ENCODE peak calls at places on chromosomes 3 and 15, in ten cellular contexts. One of them, this sample, is unnamed.

GRCh38 chr15:56672721-56673120 is 60.6 kb downstream of the ZNF280D start:
- DNase-seq in CD8-positive, alpha-beta memory T cell: no peak
- DNase-seq in kidney epithelial cell: no peak
- DNase-seq in stimulated activated CD8-positive, alpha-beta memory T cell treated with anti-CD3 and anti-CD28 coated beads, Interleukin-15, amount 100 ng/mL, for 24 hours: no peak
- DNase-seq in stimulated activated naive CD8-positive, alpha-beta T cell treated with anti-CD3 and anti-CD28 coated beads, Interleukin-15, Interleukin-2, amounts not matched to agents 100 U/mL and 50 U/mL, for 24 hours: no peak
- DNase-seq in HTR-8/SVneo: no peak
- DNase-seq in stimulated activated CD4-positive, alpha-beta T cell treated with anti-CD3 and anti-CD28 coated beads, Interleukin-4, amount 100 ng/mL, for 1 hour: no peak
- DNase-seq in iris pigment epithelial cell: peak; percentile 88
- DNase-seq in effector memory CD8-positive, alpha-beta T cell: no peak
- DNase-seq in mucosa of gallbladder: no peak
- DNase-seq in this sample: no peak

GRCh38 chr15:90664650-90665287 is 52.4 kb upstream of the BLM start:
- DNase-seq in stimulated activated naive CD8-positive, alpha-beta T cell treated with anti-CD3 and anti-CD28 coated beads, Interleukin-15, Interleukin-2, amounts not matched to agents 100 U/mL and 50 U/mL, for 24 hours: no peak
- DNase-seq in kidney epithelial cell: no peak
- DNase-seq in CD8-positive, alpha-beta memory T cell: no peak
- DNase-seq in HTR-8/SVneo: no peak
- DNase-seq in mucosa of gallbladder: no peak
- DNase-seq in stimulated activated CD8-positive, alpha-beta memory T cell treated with anti-CD3 and anti-CD28 coated beads, Interleukin-15, amount 100 ng/mL, for 24 hours: no peak
- DNase-seq in iris pigment epithelial cell: peak; percentile 44
- DNase-seq in stimulated activated CD4-positive, alpha-beta T cell treated with anti-CD3 and anti-CD28 coated beads, Interleukin-4, amount 100 ng/mL, for 1 hour: no peak
- DNase-seq in effector memory CD8-positive, alpha-beta T cell: no peak
- DNase-seq in this sample: no peak

GRCh38 chr3:20669675-20670074 is 483.7 kb upstream of the SGO1 start:
- DNase-seq in CD8-positive, alpha-beta memory T cell: no peak
- DNase-seq in HTR-8/SVneo: no peak
- DNase-seq in mucosa of gallbladder: no peak
- DNase-seq in stimulated activated CD8-positive, alpha-beta memory T cell treated with anti-CD3 and anti-CD28 coated beads, Interleukin-15, amount 100 ng/mL, for 24 hours: no peak
- DNase-seq in stimulated activated CD4-positive, alpha-beta T cell treated with anti-CD3 and anti-CD28 coated beads, Interleukin-4, amount 100 ng/mL, for 1 hour: no peak
- DNase-seq in stimulated activated naive CD8-positive, alpha-beta T cell treated with anti-CD3 and anti-CD28 coated beads, Interleukin-15, Interleukin-2, amounts not matched to agents 100 U/mL and 50 U/mL, for 24 hours: no peak
- DNase-seq in effector memory CD8-positive, alpha-beta T cell: no peak
- DNase-seq in iris pigment epithelial cell: no peak
- DNase-seq in kidney epithelial cell: no peak
- DNase-seq in this sample: no peak

GRCh38 chr3:102036472-102036871 is 187.2 kb downstream of the NFKBIZ start:
- DNase-seq in CD8-positive, alpha-beta memory T cell: no peak
- DNase-seq in stimulated activated naive CD8-positive, alpha-beta T cell treated with anti-CD3 and anti-CD28 coated beads, Interleukin-15, Interleukin-2, amounts not matched to agents 100 U/mL and 50 U/mL, for 24 hours: no peak
- DNase-seq in HTR-8/SVneo: no peak
- DNase-seq in mucosa of gallbladder: no peak
- DNase-seq in stimulated activated CD4-positive, alpha-beta T cell treated with anti-CD3 and anti-CD28 coated beads, Interleukin-4, amount 100 ng/mL, for 1 hour: no peak
- DNase-seq in effector memory CD8-positive, alpha-beta T cell: no peak
- DNase-seq in iris pigment epithelial cell: no peak
- DNase-seq in stimulated activated CD8-positive, alpha-beta memory T cell treated with anti-CD3 and anti-CD28 coated beads, Interleukin-15, amount 100 ng/mL, for 24 hours: no peak
- DNase-seq in kidney epithelial cell: no peak
- DNase-seq in this sample: no peak

GRCh38 chr15:76163429-76164020 is 103.7 kb downstream of the TMEM266 start:
- DNase-seq in kidney epithelial cell: no peak
- DNase-seq in stimulated activated naive CD8-positive, alpha-beta T cell treated with anti-CD3 and anti-CD28 coated beads, Interleukin-15, Interleukin-2, amounts not matched to agents 100 U/mL and 50 U/mL, for 24 hours: no peak
- DNase-seq in stimulated activated CD8-positive, alpha-beta memory T cell treated with anti-CD3 and anti-CD28 coated beads, Interleukin-15, amount 100 ng/mL, for 24 hours: no peak
- DNase-seq in HTR-8/SVneo: no peak
- DNase-seq in mucosa of gallbladder: peak; percentile 42
- DNase-seq in effector memory CD8-positive, alpha-beta T cell: no peak
- DNase-seq in stimulated activated CD4-positive, alpha-beta T cell treated with anti-CD3 and anti-CD28 coated beads, Interleukin-4, amount 100 ng/mL, for 1 hour: no peak
- DNase-seq in CD8-positive, alpha-beta memory T cell: no peak
- DNase-seq in iris pigment epithelial cell: peak; percentile 89
- DNase-seq in this sample: no peak

GRCh38 chr15:72155021-72155621 is 36.9 kb downstream of the SENP8 start:
- DNase-seq in stimulated activated naive CD8-positive, alpha-beta T cell treated with anti-CD3 and anti-CD28 coated beads, Interleukin-15, Interleukin-2, amounts not matched to agents 100 U/mL and 50 U/mL, for 24 hours: no peak
- DNase-seq in iris pigment epithelial cell: peak; percentile 5
- DNase-seq in stimulated activated CD8-positive, alpha-beta memory T cell treated with anti-CD3 and anti-CD28 coated beads, Interleukin-15, amount 100 ng/mL, for 24 hours: no peak
- DNase-seq in stimulated activated CD4-positive, alpha-beta T cell treated with anti-CD3 and anti-CD28 coated beads, Interleukin-4, amount 100 ng/mL, for 1 hour: no peak
- DNase-seq in CD8-positive, alpha-beta memory T cell: no peak
- DNase-seq in kidney epithelial cell: peak; percentile 71
- DNase-seq in mucosa of gallbladder: peak; percentile 86
- DNase-seq in effector memory CD8-positive, alpha-beta T cell: no peak
- DNase-seq in HTR-8/SVneo: peak; percentile 36
- DNase-seq in this sample: no peak

GRCh38 chr15:59917504-59918157 is 86.5 kb upstream of the FOXB1 start:
- DNase-seq in iris pigment epithelial cell: peak; percentile 41
- DNase-seq in stimulated activated CD4-positive, alpha-beta T cell treated with anti-CD3 and anti-CD28 coated beads, Interleukin-4, amount 100 ng/mL, for 1 hour: peak; percentile 67
- DNase-seq in kidney epithelial cell: no peak
- DNase-seq in effector memory CD8-positive, alpha-beta T cell: peak; percentile 46
- DNase-seq in stimulated activated naive CD8-positive, alpha-beta T cell treated with anti-CD3 and anti-CD28 coated beads, Interleukin-15, Interleukin-2, amounts not matched to agents 100 U/mL and 50 U/mL, for 24 hours: peak; percentile 82
- DNase-seq in HTR-8/SVneo: peak; percentile 55
- DNase-seq in mucosa of gallbladder: peak; percentile 67
- DNase-seq in CD8-positive, alpha-beta memory T cell: peak; percentile 25
- DNase-seq in stimulated activated CD8-positive, alpha-beta memory T cell treated with anti-CD3 and anti-CD28 coated beads, Interleukin-15, amount 100 ng/mL, for 24 hours: peak; percentile 30
- DNase-seq in this sample: peak; percentile 56

GRCh38 chr3:185713015-185713414 is 111.8 kb downstream of the IGF2BP2 start:
- DNase-seq in stimulated activated naive CD8-positive, alpha-beta T cell treated with anti-CD3 and anti-CD28 coated beads, Interleukin-15, Interleukin-2, amounts not matched to agents 100 U/mL and 50 U/mL, for 24 hours: no peak
- DNase-seq in iris pigment epithelial cell: no peak
- DNase-seq in effector memory CD8-positive, alpha-beta T cell: no peak
- DNase-seq in stimulated activated CD4-positive, alpha-beta T cell treated with anti-CD3 and anti-CD28 coated beads, Interleukin-4, amount 100 ng/mL, for 1 hour: no peak
- DNase-seq in kidney epithelial cell: no peak
- DNase-seq in HTR-8/SVneo: no peak
- DNase-seq in mucosa of gallbladder: no peak
- DNase-seq in CD8-positive, alpha-beta memory T cell: no peak
- DNase-seq in stimulated activated CD8-positive, alpha-beta memory T cell treated with anti-CD3 and anti-CD28 coated beads, Interleukin-15, amount 100 ng/mL, for 24 hours: no peak
- DNase-seq in this sample: no peak

GRCh38 chr3:135803291-135803690 is 162.2 kb upstream of the PPP2R3A start:
- DNase-seq in kidney epithelial cell: no peak
- DNase-seq in iris pigment epithelial cell: no peak
- DNase-seq in HTR-8/SVneo: no peak
- DNase-seq in stimulated activated CD4-positive, alpha-beta T cell treated with anti-CD3 and anti-CD28 coated beads, Interleukin-4, amount 100 ng/mL, for 1 hour: no peak
- DNase-seq in CD8-positive, alpha-beta memory T cell: no peak
- DNase-seq in stimulated activated naive CD8-positive, alpha-beta T cell treated with anti-CD3 and anti-CD28 coated beads, Interleukin-15, Interleukin-2, amounts not matched to agents 100 U/mL and 50 U/mL, for 24 hours: no peak
- DNase-seq in stimulated activated CD8-positive, alpha-beta memory T cell treated with anti-CD3 and anti-CD28 coated beads, Interleukin-15, amount 100 ng/mL, for 24 hours: no peak
- DNase-seq in mucosa of gallbladder: no peak
- DNase-seq in effector memory CD8-positive, alpha-beta T cell: no peak
- DNase-seq in this sample: no peak

GRCh38 chr15:63299981-63300575 is 22.7 kb downstream of the APH1B start:
- DNase-seq in kidney epithelial cell: no peak
- DNase-seq in stimulated activated naive CD8-positive, alpha-beta T cell treated with anti-CD3 and anti-CD28 coated beads, Interleukin-15, Interleukin-2, amounts not matched to agents 100 U/mL and 50 U/mL, for 24 hours: no peak
- DNase-seq in mucosa of gallbladder: no peak
- DNase-seq in effector memory CD8-positive, alpha-beta T cell: no peak
- DNase-seq in stimulated activated CD4-positive, alpha-beta T cell treated with anti-CD3 and anti-CD28 coated beads, Interleukin-4, amount 100 ng/mL, for 1 hour: no peak
- DNase-seq in CD8-positive, alpha-beta memory T cell: no peak
- DNase-seq in stimulated activated CD8-positive, alpha-beta memory T cell treated with anti-CD3 and anti-CD28 coated beads, Interleukin-15, amount 100 ng/mL, for 24 hours: no peak
- DNase-seq in iris pigment epithelial cell: no peak
- DNase-seq in HTR-8/SVneo: no peak
- DNase-seq in this sample: no peak

GRCh38 chr3:158659454-158660237 is 12.8 kb downstream of the LXN start:
- DNase-seq in kidney epithelial cell: no peak
- DNase-seq in iris pigment epithelial cell: peak; percentile 80
- DNase-seq in mucosa of gallbladder: peak; percentile 51
- DNase-seq in CD8-positive, alpha-beta memory T cell: no peak
- DNase-seq in stimulated activated CD8-positive, alpha-beta memory T cell treated with anti-CD3 and anti-CD28 coated beads, Interleukin-15, amount 100 ng/mL, for 24 hours: no peak
- DNase-seq in stimulated activated CD4-positive, alpha-beta T cell treated with anti-CD3 and anti-CD28 coated beads, Interleukin-4, amount 100 ng/mL, for 1 hour: peak; percentile 33
- DNase-seq in HTR-8/SVneo: peak; percentile 57
- DNase-seq in stimulated activated naive CD8-positive, alpha-beta T cell treated with anti-CD3 and anti-CD28 coated beads, Interleukin-15, Interleukin-2, amounts not matched to agents 100 U/mL and 50 U/mL, for 24 hours: peak; percentile 52
- DNase-seq in effector memory CD8-positive, alpha-beta T cell: peak; percentile 38
- DNase-seq in this sample: no peak

GRCh38 chr15:78364233-78364632 is 24.1 kb downstream of the CRABP1 start:
- DNase-seq in stimulated activated CD8-positive, alpha-beta memory T cell treated with anti-CD3 and anti-CD28 coated beads, Interleukin-15, amount 100 ng/mL, for 24 hours: no peak
- DNase-seq in stimulated activated CD4-positive, alpha-beta T cell treated with anti-CD3 and anti-CD28 coated beads, Interleukin-4, amount 100 ng/mL, for 1 hour: no peak
- DNase-seq in HTR-8/SVneo: no peak
- DNase-seq in mucosa of gallbladder: no peak
- DNase-seq in stimulated activated naive CD8-positive, alpha-beta T cell treated with anti-CD3 and anti-CD28 coated beads, Interleukin-15, Interleukin-2, amounts not matched to agents 100 U/mL and 50 U/mL, for 24 hours: no peak
- DNase-seq in iris pigment epithelial cell: no peak
- DNase-seq in kidney epithelial cell: no peak
- DNase-seq in effector memory CD8-positive, alpha-beta T cell: no peak
- DNase-seq in CD8-positive, alpha-beta memory T cell: no peak
- DNase-seq in this sample: no peak

GRCh38 chr15:96338772-96339661 is 8.5 kb downstream of the NR2F2 start:
- DNase-seq in stimulated activated CD4-positive, alpha-beta T cell treated with anti-CD3 and anti-CD28 coated beads, Interleukin-4, amount 100 ng/mL, for 1 hour: no peak
- DNase-seq in kidney epithelial cell: no peak
- DNase-seq in mucosa of gallbladder: peak; percentile 41
- DNase-seq in HTR-8/SVneo: no peak
- DNase-seq in stimulated activated CD8-positive, alpha-beta memory T cell treated with anti-CD3 and anti-CD28 coated beads, Interleukin-15, amount 100 ng/mL, for 24 hours: no peak
- DNase-seq in iris pigment epithelial cell: peak; percentile 38
- DNase-seq in CD8-positive, alpha-beta memory T cell: no peak
- DNase-seq in stimulated activated naive CD8-positive, alpha-beta T cell treated with anti-CD3 and anti-CD28 coated beads, Interleukin-15, Interleukin-2, amounts not matched to agents 100 U/mL and 50 U/mL, for 24 hours: no peak
- DNase-seq in effector memory CD8-positive, alpha-beta T cell: no peak
- DNase-seq in this sample: no peak

GRCh38 chr3:64251019-64251418 is 25.8 kb upstream of the PRICKLE2 start:
- DNase-seq in mucosa of gallbladder: no peak
- DNase-seq in CD8-positive, alpha-beta memory T cell: no peak
- DNase-seq in stimulated activated CD4-positive, alpha-beta T cell treated with anti-CD3 and anti-CD28 coated beads, Interleukin-4, amount 100 ng/mL, for 1 hour: no peak
- DNase-seq in stimulated activated naive CD8-positive, alpha-beta T cell treated with anti-CD3 and anti-CD28 coated beads, Interleukin-15, Interleukin-2, amounts not matched to agents 100 U/mL and 50 U/mL, for 24 hours: no peak
- DNase-seq in stimulated activated CD8-positive, alpha-beta memory T cell treated with anti-CD3 and anti-CD28 coated beads, Interleukin-15, amount 100 ng/mL, for 24 hours: no peak
- DNase-seq in iris pigment epithelial cell: no peak
- DNase-seq in HTR-8/SVneo: no peak
- DNase-seq in effector memory CD8-positive, alpha-beta T cell: no peak
- DNase-seq in kidney epithelial cell: no peak
- DNase-seq in this sample: no peak

GRCh38 chr3:100149130-100149529 is 34.8 kb upstream of the FILIP1L start:
- DNase-seq in CD8-positive, alpha-beta memory T cell: no peak
- DNase-seq in iris pigment epithelial cell: no peak
- DNase-seq in HTR-8/SVneo: no peak
- DNase-seq in stimulated activated naive CD8-positive, alpha-beta T cell treated with anti-CD3 and anti-CD28 coated beads, Interleukin-15, Interleukin-2, amounts not matched to agents 100 U/mL and 50 U/mL, for 24 hours: no peak
- DNase-seq in kidney epithelial cell: no peak
- DNase-seq in stimulated activated CD8-positive, alpha-beta memory T cell treated with anti-CD3 and anti-CD28 coated beads, Interleukin-15, amount 100 ng/mL, for 24 hours: no peak
- DNase-seq in effector memory CD8-positive, alpha-beta T cell: no peak
- DNase-seq in stimulated activated CD4-positive, alpha-beta T cell treated with anti-CD3 and anti-CD28 coated beads, Interleukin-4, amount 100 ng/mL, for 1 hour: no peak
- DNase-seq in mucosa of gallbladder: no peak
- DNase-seq in this sample: no peak

GRCh38 chr3:189512039-189512438 is 119.2 kb upstream of the TP63 start:
- DNase-seq in effector memory CD8-positive, alpha-beta T cell: no peak
- DNase-seq in HTR-8/SVneo: no peak
- DNase-seq in iris pigment epithelial cell: no peak
- DNase-seq in kidney epithelial cell: no peak
- DNase-seq in stimulated activated naive CD8-positive, alpha-beta T cell treated with anti-CD3 and anti-CD28 coated beads, Interleukin-15, Interleukin-2, amounts not matched to agents 100 U/mL and 50 U/mL, for 24 hours: no peak
- DNase-seq in stimulated activated CD4-positive, alpha-beta T cell treated with anti-CD3 and anti-CD28 coated beads, Interleukin-4, amount 100 ng/mL, for 1 hour: no peak
- DNase-seq in stimulated activated CD8-positive, alpha-beta memory T cell treated with anti-CD3 and anti-CD28 coated beads, Interleukin-15, amount 100 ng/mL, for 24 hours: no peak
- DNase-seq in CD8-positive, alpha-beta memory T cell: no peak
- DNase-seq in mucosa of gallbladder: no peak
- DNase-seq in this sample: no peak

GRCh38 chr15:51332211-51333147 is 5.9 kb downstream of the CYP19A1 start:
- DNase-seq in CD8-positive, alpha-beta memory T cell: no peak
- DNase-seq in stimulated activated naive CD8-positive, alpha-beta T cell treated with anti-CD3 and anti-CD28 coated beads, Interleukin-15, Interleukin-2, amounts not matched to agents 100 U/mL and 50 U/mL, for 24 hours: no peak
- DNase-seq in stimulated activated CD8-positive, alpha-beta memory T cell treated with anti-CD3 and anti-CD28 coated beads, Interleukin-15, amount 100 ng/mL, for 24 hours: no peak
- DNase-seq in HTR-8/SVneo: no peak
- DNase-seq in stimulated activated CD4-positive, alpha-beta T cell treated with anti-CD3 and anti-CD28 coated beads, Interleukin-4, amount 100 ng/mL, for 1 hour: no peak
- DNase-seq in iris pigment epithelial cell: peak; percentile 59
- DNase-seq in effector memory CD8-positive, alpha-beta T cell: no peak
- DNase-seq in mucosa of gallbladder: no peak
- DNase-seq in kidney epithelial cell: no peak
- DNase-seq in this sample: no peak

GRCh38 chr3:187763850-187764648 is 18.8 kb upstream of the BCL6 start:
- DNase-seq in stimulated activated naive CD8-positive, alpha-beta T cell treated with anti-CD3 and anti-CD28 coated beads, Interleukin-15, Interleukin-2, amounts not matched to agents 100 U/mL and 50 U/mL, for 24 hours: no peak
- DNase-seq in stimulated activated CD8-positive, alpha-beta memory T cell treated with anti-CD3 and anti-CD28 coated beads, Interleukin-15, amount 100 ng/mL, for 24 hours: no peak
- DNase-seq in mucosa of gallbladder: no peak
- DNase-seq in stimulated activated CD4-positive, alpha-beta T cell treated with anti-CD3 and anti-CD28 coated beads, Interleukin-4, amount 100 ng/mL, for 1 hour: no peak
- DNase-seq in effector memory CD8-positive, alpha-beta T cell: no peak
- DNase-seq in CD8-positive, alpha-beta memory T cell: no peak
- DNase-seq in kidney epithelial cell: no peak
- DNase-seq in HTR-8/SVneo: no peak
- DNase-seq in iris pigment epithelial cell: no peak
- DNase-seq in this sample: no peak

GRCh38 chr15:85316244-85316934 is 64.0 kb upstream of the AKAP13 start:
- DNase-seq in kidney epithelial cell: no peak
- DNase-seq in stimulated activated CD8-positive, alpha-beta memory T cell treated with anti-CD3 and anti-CD28 coated beads, Interleukin-15, amount 100 ng/mL, for 24 hours: no peak
- DNase-seq in stimulated activated naive CD8-positive, alpha-beta T cell treated with anti-CD3 and anti-CD28 coated beads, Interleukin-15, Interleukin-2, amounts not matched to agents 100 U/mL and 50 U/mL, for 24 hours: peak; percentile 35
- DNase-seq in stimulated activated CD4-positive, alpha-beta T cell treated with anti-CD3 and anti-CD28 coated beads, Interleukin-4, amount 100 ng/mL, for 1 hour: no peak
- DNase-seq in effector memory CD8-positive, alpha-beta T cell: no peak
- DNase-seq in CD8-positive, alpha-beta memory T cell: no peak
- DNase-seq in iris pigment epithelial cell: peak; percentile 74
- DNase-seq in mucosa of gallbladder: no peak
- DNase-seq in HTR-8/SVneo: no peak
- DNase-seq in this sample: no peak

GRCh38 chr3:50971487-50971924 is 296.8 kb downstream of the DOCK3 start:
- DNase-seq in stimulated activated naive CD8-positive, alpha-beta T cell treated with anti-CD3 and anti-CD28 coated beads, Interleukin-15, Interleukin-2, amounts not matched to agents 100 U/mL and 50 U/mL, for 24 hours: peak; percentile 40
- DNase-seq in stimulated activated CD8-positive, alpha-beta memory T cell treated with anti-CD3 and anti-CD28 coated beads, Interleukin-15, amount 100 ng/mL, for 24 hours: no peak
- DNase-seq in stimulated activated CD4-positive, alpha-beta T cell treated with anti-CD3 and anti-CD28 coated beads, Interleukin-4, amount 100 ng/mL, for 1 hour: peak; percentile 23
- DNase-seq in kidney epithelial cell: peak; percentile 9
- DNase-seq in mucosa of gallbladder: peak; percentile 48
- DNase-seq in CD8-positive, alpha-beta memory T cell: peak; percentile 31
- DNase-seq in effector memory CD8-positive, alpha-beta T cell: peak; percentile 58
- DNase-seq in HTR-8/SVneo: peak; percentile 46
- DNase-seq in iris pigment epithelial cell: peak; percentile 54
- DNase-seq in this sample: no peak

GRCh38 chr3:88775026-88775690 is 332.3 kb upstream of the EPHA3 start:
- DNase-seq in stimulated activated naive CD8-positive, alpha-beta T cell treated with anti-CD3 and anti-CD28 coated beads, Interleukin-15, Interleukin-2, amounts not matched to agents 100 U/mL and 50 U/mL, for 24 hours: no peak
- DNase-seq in stimulated activated CD4-positive, alpha-beta T cell treated with anti-CD3 and anti-CD28 coated beads, Interleukin-4, amount 100 ng/mL, for 1 hour: no peak
- DNase-seq in CD8-positive, alpha-beta memory T cell: no peak
- DNase-seq in kidney epithelial cell: no peak
- DNase-seq in iris pigment epithelial cell: no peak
- DNase-seq in mucosa of gallbladder: no peak
- DNase-seq in effector memory CD8-positive, alpha-beta T cell: no peak
- DNase-seq in stimulated activated CD8-positive, alpha-beta memory T cell treated with anti-CD3 and anti-CD28 coated beads, Interleukin-15, amount 100 ng/mL, for 24 hours: no peak
- DNase-seq in HTR-8/SVneo: no peak
- DNase-seq in this sample: no peak

GRCh38 chr15:80929225-80929624 is 60.4 kb downstream of the MESD start:
- DNase-seq in effector memory CD8-positive, alpha-beta T cell: no peak
- DNase-seq in CD8-positive, alpha-beta memory T cell: no peak
- DNase-seq in HTR-8/SVneo: peak; percentile 63
- DNase-seq in stimulated activated CD8-positive, alpha-beta memory T cell treated with anti-CD3 and anti-CD28 coated beads, Interleukin-15, amount 100 ng/mL, for 24 hours: no peak
- DNase-seq in iris pigment epithelial cell: peak; percentile 39
- DNase-seq in stimulated activated CD4-positive, alpha-beta T cell treated with anti-CD3 and anti-CD28 coated beads, Interleukin-4, amount 100 ng/mL, for 1 hour: no peak
- DNase-seq in stimulated activated naive CD8-positive, alpha-beta T cell treated with anti-CD3 and anti-CD28 coated beads, Interleukin-15, Interleukin-2, amounts not matched to agents 100 U/mL and 50 U/mL, for 24 hours: no peak
- DNase-seq in mucosa of gallbladder: no peak
- DNase-seq in kidney epithelial cell: no peak
- DNase-seq in this sample: no peak

GRCh38 chr3:123083446-123084124 is 16.8 kb downstream of the PDIA5 start:
- DNase-seq in stimulated activated CD8-positive, alpha-beta memory T cell treated with anti-CD3 and anti-CD28 coated beads, Interleukin-15, amount 100 ng/mL, for 24 hours: no peak
- DNase-seq in stimulated activated CD4-positive, alpha-beta T cell treated with anti-CD3 and anti-CD28 coated beads, Interleukin-4, amount 100 ng/mL, for 1 hour: no peak
- DNase-seq in effector memory CD8-positive, alpha-beta T cell: no peak
- DNase-seq in mucosa of gallbladder: no peak
- DNase-seq in CD8-positive, alpha-beta memory T cell: no peak
- DNase-seq in stimulated activated naive CD8-positive, alpha-beta T cell treated with anti-CD3 and anti-CD28 coated beads, Interleukin-15, Interleukin-2, amounts not matched to agents 100 U/mL and 50 U/mL, for 24 hours: no peak
- DNase-seq in kidney epithelial cell: no peak
- DNase-seq in HTR-8/SVneo: no peak
- DNase-seq in iris pigment epithelial cell: no peak
- DNase-seq in this sample: no peak

GRCh38 chr3:164479406-164479805 is 598.9 kb downstream of the SI start:
- DNase-seq in HTR-8/SVneo: no peak
- DNase-seq in stimulated activated CD4-positive, alpha-beta T cell treated with anti-CD3 and anti-CD28 coated beads, Interleukin-4, amount 100 ng/mL, for 1 hour: no peak
- DNase-seq in stimulated activated CD8-positive, alpha-beta memory T cell treated with anti-CD3 and anti-CD28 coated beads, Interleukin-15, amount 100 ng/mL, for 24 hours: no peak
- DNase-seq in effector memory CD8-positive, alpha-beta T cell: no peak
- DNase-seq in CD8-positive, alpha-beta memory T cell: no peak
- DNase-seq in iris pigment epithelial cell: no peak
- DNase-seq in kidney epithelial cell: no peak
- DNase-seq in mucosa of gallbladder: no peak
- DNase-seq in stimulated activated naive CD8-positive, alpha-beta T cell treated with anti-CD3 and anti-CD28 coated beads, Interleukin-15, Interleukin-2, amounts not matched to agents 100 U/mL and 50 U/mL, for 24 hours: no peak
- DNase-seq in this sample: no peak

GRCh38 chr15:29123991-29124390 is 145.6 kb downstream of the NSMCE3 start:
- DNase-seq in stimulated activated naive CD8-positive, alpha-beta T cell treated with anti-CD3 and anti-CD28 coated beads, Interleukin-15, Interleukin-2, amounts not matched to agents 100 U/mL and 50 U/mL, for 24 hours: no peak
- DNase-seq in CD8-positive, alpha-beta memory T cell: no peak
- DNase-seq in iris pigment epithelial cell: no peak
- DNase-seq in stimulated activated CD4-positive, alpha-beta T cell treated with anti-CD3 and anti-CD28 coated beads, Interleukin-4, amount 100 ng/mL, for 1 hour: no peak
- DNase-seq in mucosa of gallbladder: no peak
- DNase-seq in effector memory CD8-positive, alpha-beta T cell: no peak
- DNase-seq in HTR-8/SVneo: no peak
- DNase-seq in kidney epithelial cell: no peak
- DNase-seq in stimulated activated CD8-positive, alpha-beta memory T cell treated with anti-CD3 and anti-CD28 coated beads, Interleukin-15, amount 100 ng/mL, for 24 hours: no peak
- DNase-seq in this sample: no peak

GRCh38 chr3:169232863-169233262 is 430.6 kb downstream of the MECOM start:
- DNase-seq in stimulated activated CD8-positive, alpha-beta memory T cell treated with anti-CD3 and anti-CD28 coated beads, Interleukin-15, amount 100 ng/mL, for 24 hours: no peak
- DNase-seq in effector memory CD8-positive, alpha-beta T cell: no peak
- DNase-seq in stimulated activated CD4-positive, alpha-beta T cell treated with anti-CD3 and anti-CD28 coated beads, Interleukin-4, amount 100 ng/mL, for 1 hour: no peak
- DNase-seq in HTR-8/SVneo: no peak
- DNase-seq in iris pigment epithelial cell: peak; percentile 76
- DNase-seq in stimulated activated naive CD8-positive, alpha-beta T cell treated with anti-CD3 and anti-CD28 coated beads, Interleukin-15, Interleukin-2, amounts not matched to agents 100 U/mL and 50 U/mL, for 24 hours: no peak
- DNase-seq in CD8-positive, alpha-beta memory T cell: no peak
- DNase-seq in mucosa of gallbladder: no peak
- DNase-seq in kidney epithelial cell: no peak
- DNase-seq in this sample: no peak

GRCh38 chr15:44246521-44247268 is 41.8 kb upstream of the GOLM2 start:
- DNase-seq in effector memory CD8-positive, alpha-beta T cell: no peak
- DNase-seq in HTR-8/SVneo: no peak
- DNase-seq in stimulated activated CD8-positive, alpha-beta memory T cell treated with anti-CD3 and anti-CD28 coated beads, Interleukin-15, amount 100 ng/mL, for 24 hours: no peak
- DNase-seq in stimulated activated naive CD8-positive, alpha-beta T cell treated with anti-CD3 and anti-CD28 coated beads, Interleukin-15, Interleukin-2, amounts not matched to agents 100 U/mL and 50 U/mL, for 24 hours: no peak
- DNase-seq in mucosa of gallbladder: no peak
- DNase-seq in iris pigment epithelial cell: no peak
- DNase-seq in stimulated activated CD4-positive, alpha-beta T cell treated with anti-CD3 and anti-CD28 coated beads, Interleukin-4, amount 100 ng/mL, for 1 hour: no peak
- DNase-seq in CD8-positive, alpha-beta memory T cell: no peak
- DNase-seq in kidney epithelial cell: no peak
- DNase-seq in this sample: no peak

GRCh38 chr3:99439892-99440291 is 198.5 kb upstream of the COL8A1 start:
- DNase-seq in CD8-positive, alpha-beta memory T cell: no peak
- DNase-seq in iris pigment epithelial cell: no peak
- DNase-seq in stimulated activated naive CD8-positive, alpha-beta T cell treated with anti-CD3 and anti-CD28 coated beads, Interleukin-15, Interleukin-2, amounts not matched to agents 100 U/mL and 50 U/mL, for 24 hours: no peak
- DNase-seq in mucosa of gallbladder: no peak
- DNase-seq in stimulated activated CD8-positive, alpha-beta memory T cell treated with anti-CD3 and anti-CD28 coated beads, Interleukin-15, amount 100 ng/mL, for 24 hours: no peak
- DNase-seq in HTR-8/SVneo: peak; percentile 2
- DNase-seq in kidney epithelial cell: no peak
- DNase-seq in effector memory CD8-positive, alpha-beta T cell: no peak
- DNase-seq in stimulated activated CD4-positive, alpha-beta T cell treated with anti-CD3 and anti-CD28 coated beads, Interleukin-4, amount 100 ng/mL, for 1 hour: no peak
- DNase-seq in this sample: no peak

This sample was measured in T-helper 1 cell.